ENCODE peak calls at places on chromosomes 1 and 21, in six cellular contexts. P is IMR-90, A is H9, E is trophoblast cell, I is mesenchymal stem cell, W is H1. L is an unnamed sample.

GRCh38 chr1:37944091-37944763 is 2.6 kb downstream of the INPP5B start:
- DNase-seq in W (no peak), E (no peak), P (peak; percentile 59), I (peak; percentile 21), A (no peak), L (no peak)

GRCh38 chr1:208737922-208738321 is 493.7 kb upstream of the PLXNA2 start:
- DNase-seq in P (no peak), W (no peak), I (no peak), E (no peak), A (no peak), L (no peak)

GRCh38 chr1:162373541-162374375 is 2.9 kb downstream of the SPATA46 start:
- DNase-seq in I (peak; percentile 71), E (peak; percentile 91), A (no peak), P (peak; percentile 16), W (no peak), L (no peak)

GRCh38 chr1:235908742-235909520 is 42.2 kb upstream of the LYST start:
- DNase-seq in E (peak; percentile 53), A (no peak), I (peak; percentile 75), P (peak; percentile 82), W (no peak), L (no peak)

GRCh38 chr1:202671388-202671787 is 38.9 kb downstream of the SYT2 start:
- DNase-seq in E (no peak), W (no peak), P (no peak), A (no peak), I (no peak), L (no peak)

GRCh38 chr1:67162954-67163353 is 3.3 kb upstream of the IL23R start:
- DNase-seq in A (no peak), P (peak; percentile 67), E (peak; percentile 87), I (peak; percentile 11), W (no peak), L (no peak)

GRCh38 chr21:33874161-33874560 is 41.4 kb downstream of the ATP5PO start:
- DNase-seq in I (no peak), E (no peak), P (no peak), A (no peak), W (no peak), L (no peak)

GRCh38 chr21:33374874-33375644 is 28.2 kb upstream of the IFNGR2 start:
- DNase-seq in E (no peak), P (no peak), W (no peak), I (no peak), A (no peak), L (no peak)

GRCh38 chr1:150576794-150577556 is 2.4 kb downstream of the MCL1 start:
- DNase-seq in P (peak; percentile 39), E (no peak), W (no peak), I (peak; percentile 47), A (no peak), L (no peak)

GRCh38 chr1:41704189-41704588 is 214.5 kb downstream of the HIVEP3 start:
- DNase-seq in W (no peak), I (no peak), A (no peak), P (no peak), E (no peak), L (no peak)

GRCh38 chr1:74733616-74734484 is 898 bp downstream of the TYW3 start:
- DNase-seq in W (no peak), I (peak; percentile 72), E (peak; percentile 37), A (no peak), P (peak; percentile 77), L (peak; percentile 54)

GRCh38 chr1:115596080-115596795 is 45.5 kb upstream of the VANGL1 start:
- DNase-seq in W (no peak), I (peak; percentile 35), P (peak; percentile 56), E (no peak), A (no peak), L (no peak)

GRCh38 chr21:35259452-35259851 is 210.3 kb upstream of the RUNX1 start:
- DNase-seq in I (no peak), E (no peak), P (no peak), A (no peak), W (no peak), L (no peak)

GRCh38 chr1:223089250-223089649 is 53.8 kb downstream of the TLR5 start:
- DNase-seq in A (no peak), I (no peak), P (no peak), W (no peak), E (no peak), L (no peak)

GRCh38 chr21:37281993-37282392 is 14.9 kb upstream of the VPS26C start:
- DNase-seq in P (no peak), I (no peak), E (no peak), W (no peak), A (no peak), L (no peak)

GRCh38 chr1:204846546-204846945 is 24.1 kb upstream of the NFASC start:
- DNase-seq in E (no peak), P (no peak), I (no peak), A (no peak), W (no peak), L (no peak)

GRCh38 chr1:46804926-46805325 is 6.1 kb downstream of the CYP4B1 start:
- DNase-seq in W (no peak), I (no peak), P (no peak), E (no peak), A (no peak), L (no peak)

GRCh38 chr1:219210067-219210466 is 36.4 kb downstream of the LYPLAL1 start:
- DNase-seq in E (no peak), P (peak; percentile 49), A (no peak), W (no peak), I (no peak), L (no peak)

GRCh38 chr1:192998536-192998935 is 60.6 kb downstream of the UCHL5 start:
- DNase-seq in A (no peak), P (no peak), W (no peak), I (no peak), E (no peak), L (no peak)

GRCh38 chr1:75908717-75909152 is 23.5 kb downstream of the ASB17 start:
- DNase-seq in P (peak; percentile 50), E (peak; percentile 42), A (peak; percentile 52), I (peak; percentile 64), W (peak; percentile 9), L (peak; percentile 38)

GRCh38 chr21:35635261-35635660 is 425.1 kb downstream of the SETD4 start:
- DNase-seq in W (no peak), I (peak; percentile 43), P (peak; percentile 94), E (peak; percentile 64), A (no peak), L (no peak)

GRCh38 chr1:3902546-3902945 is 2.5 kb upstream of the C1orf174 start:
- DNase-seq in E (no peak), P (no peak), W (no peak), I (no peak), A (no peak), L (no peak)

GRCh38 chr1:77511440-77511840 is 171.0 kb downstream of the ZZZ3 start:
- DNase-seq in P (peak; percentile 94), A (no peak), E (peak; percentile 7), W (no peak), I (peak; percentile 56), L (no peak)

GRCh38 chr21:37338671-37339526 is 27.7 kb upstream of the DYRK1A start:
- DNase-seq in E (peak; percentile 98), P (peak; percentile 92), W (no peak), A (no peak), I (peak; percentile 92), L (no peak)

GRCh38 chr1:65265296-65266271 is 43.8 kb upstream of the DNAJC6 start:
- DNase-seq in A (peak; percentile 82), I (peak; percentile 67), W (no peak), P (no peak), E (no peak), L (no peak)

GRCh38 chr1:11898831-11899467 is 27.3 kb downstream of the KIAA2013 start:
- DNase-seq in P (no peak), A (peak; percentile 78), E (peak; percentile 29), W (no peak), I (no peak), L (peak; percentile 27)

GRCh38 chr1:39408641-39409054 is 82.8 kb upstream of the BMP8A start:
- DNase-seq in A (peak; percentile 98), I (peak; percentile 96), P (peak; percentile 92), E (peak; percentile 92), W (peak; percentile 80), L (peak; percentile 95)

GRCh38 chr1:226814751-226815496 is 55.5 kb upstream of the PSEN2 start:
- DNase-seq in I (peak; percentile 96), A (no peak), E (peak; percentile 88), W (no peak), P (peak; percentile 91), L (no peak)

GRCh38 chr21:26881504-26882228 is 36.5 kb upstream of the ADAMTS1 start:
- DNase-seq in P (peak; percentile 39), E (no peak), W (no peak), I (peak; percentile 36), A (no peak), L (peak; percentile 8)
- H4K91ac ChIP-seq in P (peak overlapping the region; percentile 55), E (no peak overlapping the region), W (no peak overlapping the region), I (no peak overlapping the region), A (no peak overlapping the region), L (no peak overlapping the region)

DNA sequence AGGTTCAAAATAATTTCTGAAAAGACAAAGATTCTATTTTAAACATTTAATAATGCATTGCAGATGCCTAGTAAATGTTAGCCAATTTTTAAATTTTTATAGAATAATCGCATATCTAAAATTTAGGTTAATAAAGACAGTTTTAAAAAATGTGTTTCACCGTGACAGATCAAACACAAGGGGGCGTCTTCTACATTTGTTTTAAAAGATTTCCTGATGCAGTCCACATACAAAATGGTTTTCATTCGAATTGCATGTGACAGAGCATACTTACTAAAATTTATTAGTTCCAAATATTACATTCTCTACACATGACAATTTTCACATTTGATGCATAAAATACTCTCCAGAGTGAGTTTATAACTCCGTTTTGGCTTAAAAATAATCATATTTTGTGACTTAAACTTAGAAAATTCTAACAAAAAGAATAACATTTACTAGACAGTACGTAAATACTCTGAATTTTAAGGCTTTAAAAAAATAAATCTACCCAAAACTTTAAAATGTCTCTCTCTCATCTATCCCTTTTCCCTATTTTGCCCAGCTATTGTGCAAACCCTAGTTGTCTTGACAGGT is 75.5 kb downstream of the ADAMTS1 start:
- DNase-seq in I (peak; percentile 62), E (no peak), P (peak; percentile 73), A (no peak), W (no peak), L (no peak)
- H2AFZ ChIP-seq in I (no peak overlapping the region), E (no peak overlapping the region), P (no peak overlapping the region), A (no peak overlapping the region), W (no peak overlapping the region), L (no peak overlapping the region)

GRCh38 chr1:34904236-34905097 is 25.0 kb downstream of the DLGAP3 start:
- DNase-seq in W (no peak), A (no peak), I (no peak), P (no peak), E (no peak), L (no peak)
- H3K27ac ChIP-seq in W (no peak overlapping the region), A (no peak overlapping the region), I (no peak overlapping the region), P (no peak overlapping the region), E (no peak overlapping the region), L (no peak overlapping the region)

DNA sequence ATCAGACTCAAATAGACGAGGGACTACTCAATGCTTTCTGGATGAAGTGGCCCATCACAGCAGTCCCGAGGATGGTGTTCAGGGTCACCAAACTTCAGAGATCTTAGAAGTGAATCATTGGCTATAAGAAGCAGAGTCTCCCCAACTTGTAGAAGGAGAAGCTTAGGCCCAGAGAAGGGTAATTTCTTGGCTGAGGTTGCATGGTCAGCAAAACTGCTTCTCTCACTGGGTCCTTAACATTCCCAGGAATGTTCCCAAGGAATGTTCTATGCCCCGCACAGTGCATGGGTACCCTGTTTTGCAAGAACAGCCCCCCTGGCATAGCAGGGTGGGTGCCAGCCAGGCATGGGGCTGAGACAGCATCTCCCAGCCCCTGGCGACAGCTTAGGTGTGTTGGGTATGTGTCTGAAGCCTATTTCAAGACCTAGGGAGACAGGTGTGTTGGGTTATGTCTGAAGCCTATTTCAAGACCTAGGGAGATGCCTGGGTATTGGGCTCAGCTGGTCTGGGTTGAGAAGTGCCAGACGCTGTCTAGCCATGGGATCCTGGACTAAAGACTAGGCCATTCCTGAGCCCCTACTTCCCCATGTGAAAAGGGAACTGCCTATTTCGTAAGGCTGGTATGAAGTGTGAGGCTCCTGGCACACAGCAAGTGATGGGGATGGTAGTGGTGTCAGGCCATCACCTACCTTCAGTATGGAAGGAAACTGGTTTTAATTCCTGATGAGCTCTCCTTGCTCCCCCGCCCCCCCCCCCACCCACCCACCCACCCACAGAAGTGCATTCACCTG is 26.1 kb downstream of the PADI6 start:
- DNase-seq in E (no peak), A (no peak), I (no peak), W (no peak), P (no peak), L (no peak)
- H4K91ac ChIP-seq in E (no peak overlapping the region), A (no peak overlapping the region), I (no peak overlapping the region), W (no peak overlapping the region), P (no peak overlapping the region), L (no peak overlapping the region)